ENCODE peak calls at places on chromosome 21, in six cellular contexts. M is GM12878, P is HCT116, Z is K562, Q is HepG2, H is upper lobe of left lung. C is an unnamed sample. For H3K36me3, the result is how much of the 10 kb centered on the place peaks cover.

GRCh38 chr21:29658934-29659203 is 280.9 kb downstream of the GRIK1 start:
- ATAC-seq in M (no peak), P (no peak), Z (no peak), Q (no peak), H (no peak), C (no peak)

GRCh38 chr21:14877581-14878228 is 187.1 kb downstream of the NRIP1 start:
- ATAC-seq in M (peak), P (peak), Z (no peak), Q (peak), H (no peak), C (peak)

GRCh38 chr21:45288441-45288841 is 746 bp upstream of the POFUT2 start:
- ATAC-seq in M (peak), P (peak), Z (no peak), Q (no peak), H (no peak), C (no peak)

GRCh38 chr21:26332873-26333272 is 162.3 kb upstream of the APP start:
- ATAC-seq in M (no peak), P (no peak), Z (no peak), Q (no peak), H (no peak), C (no peak)

GRCh38 chr21:28738882-28739281 is 253.8 kb downstream of the LTN1 start:
- ATAC-seq in M (no peak), P (no peak), Z (no peak), Q (no peak), H (no peak), C (no peak)

GRCh38 chr21:44800103-44800502 is 1.5 kb downstream of the UBE2G2 start:
- ATAC-seq in M (no peak), P (no peak), Z (peak), Q (no peak), H (no peak), C (no peak)

GRCh38 chr21:15514073-15514946 is 215.5 kb upstream of the USP25 start:
- ATAC-seq in M (peak), P (no peak), Z (no peak), Q (peak), H (no peak), C (no peak)

GRCh38 chr21:45318556-45319341 is 31.1 kb upstream of the POFUT2 start:
- ATAC-seq in M (no peak), P (peak), Z (peak), Q (peak), H (peak), C (peak)

GRCh38 chr21:44482581-44483287 is 27.4 kb downstream of the LRRC3 start:
- ATAC-seq in M (no peak), P (peak), Z (no peak), Q (peak), H (no peak), C (no peak)

GRCh38 chr21:29018540-29018939 is 609 bp downstream of the RWDD2B start:
- ATAC-seq in M (peak), P (peak), Z (peak), Q (no peak), H (no peak), C (no peak)

GRCh38 chr21:45575993-45576837 is 34.0 kb upstream of the SLC19A1 start:
- ATAC-seq in M (no peak), P (no peak), Z (no peak), Q (no peak), H (no peak), C (no peak)

GRCh38 chr21:43779660-43780059 is 3.6 kb upstream of the CSTB start:
- ATAC-seq in M (peak), P (no peak), Z (no peak), Q (no peak), H (no peak), C (no peak)

GRCh38 chr21:44952116-44952928 is 12.5 kb downstream of the SLX9 start:
- ATAC-seq in M (peak), P (no peak), Z (no peak), Q (no peak), H (no peak), C (peak)

GRCh38 chr21:25953659-25954058 is 216.9 kb downstream of the APP start:
- ATAC-seq in M (no peak), P (no peak), Z (no peak), Q (no peak), H (no peak), C (no peak)

GRCh38 chr21:30831194-30831765 is 1.7 kb upstream of the KRTAP7-1 start:
- ATAC-seq in M (no peak), P (no peak), Z (peak), Q (no peak), H (no peak), C (no peak)

DNA sequence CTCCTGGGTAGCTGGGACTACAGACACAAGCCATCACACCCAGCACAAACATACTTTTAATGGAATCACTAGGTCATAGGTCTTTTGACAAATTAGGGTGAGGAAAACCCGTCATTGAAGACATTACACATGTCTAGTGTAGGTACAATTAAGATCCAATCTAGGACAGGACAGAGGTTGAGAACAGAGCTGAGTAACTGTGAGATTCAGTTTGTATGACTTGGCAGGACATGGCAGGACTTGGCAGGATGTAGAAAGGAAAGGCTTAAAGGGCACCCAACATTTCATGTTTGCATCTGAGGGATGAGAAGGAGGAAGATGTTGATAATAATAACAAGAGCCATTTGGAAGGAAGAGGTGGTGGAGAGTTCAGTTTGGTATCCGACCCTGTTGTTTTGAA is 483.8 kb downstream of the PCP4 start:
- ATAC-seq in M (no peak), P (no peak), Z (no peak), Q (no peak), H (no peak), C (no peak)
- TF ChIP-seq POLR2AphosphoS5 in M (no peak), P (no peak), Z (no peak), Q (no peak), H (no peak), C (no peak)

GRCh38 chr21:33914188-33914587 is 1.4 kb downstream of the ATP5PO start:
- ATAC-seq in M (peak), P (no peak), Z (no peak), Q (no peak), H (no peak), C (no peak)
- H3K36me3 ChIP-seq in M (under half), P (under half), Z (half or more), Q (under half), H (under half), C (under half)

GRCh38 chr21:33199516-33200217 is 30.1 kb upstream of the IFNAR2 start:
- ATAC-seq in M (peak), P (peak), Z (peak), Q (peak), H (peak), C (peak)
- TF ChIP-seq POLR2A in M (no peak), P (no peak), Z (no peak), Q (no peak), H (no peak), C (no peak)

GRCh38 chr21:38358666-38359065 is 101.9 kb downstream of the KCNJ15 start:
- ATAC-seq in M (no peak), P (no peak), Z (no peak), Q (no peak), H (no peak), C (no peak)
- TF ChIP-seq POLR2AphosphoS5 in M (no peak), P (no peak), Z (no peak), Q (no peak), H (no peak), C (no peak)

GRCh38 chr21:37136261-37136660 is 63.2 kb downstream of the TTC3 start:
- ATAC-seq in M (no peak), P (no peak), Z (no peak), Q (no peak), H (no peak), C (no peak)
- H3K36me3 ChIP-seq in M (under half), P (under half), Z (half or more), Q (half or more), H (under half), C (half or more)

DNA sequence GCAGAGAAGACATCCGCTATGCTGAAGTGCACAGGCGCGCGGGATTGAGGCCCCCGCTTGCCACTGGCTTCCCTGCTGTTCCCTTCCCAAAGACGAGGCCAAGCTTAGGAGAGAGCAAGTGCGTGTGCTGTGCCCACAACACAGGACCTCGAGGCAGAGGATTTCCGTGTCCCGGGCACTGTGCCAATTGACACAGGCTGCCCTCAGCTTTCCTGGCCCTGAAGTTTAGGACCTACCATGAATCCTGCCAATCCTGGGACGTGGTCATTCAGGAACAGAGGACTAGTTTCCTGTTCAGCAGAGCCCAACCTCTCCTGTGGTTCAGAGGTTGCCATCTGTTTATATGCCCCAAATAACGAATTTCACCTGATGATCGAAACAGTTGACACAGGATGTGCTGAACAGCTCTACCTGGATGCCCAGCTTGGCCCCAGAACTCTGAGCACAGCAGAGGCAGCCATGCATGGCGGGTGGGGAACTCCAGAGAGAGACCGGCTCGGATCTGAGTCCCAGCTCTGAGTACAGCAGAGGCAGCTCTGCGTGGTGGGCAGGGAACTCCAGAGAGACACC is 22.0 kb downstream of the SLC37A1 start:
- ATAC-seq in M (peak), P (no peak), Z (no peak), Q (no peak), H (no peak), C (no peak)
- TF ChIP-seq POLR2A in M (no peak), P (no peak), Z (no peak), Q (no peak), H (no peak), C (no peak)